ENCODE peak calls at places on chromosomes 2 and 18, in eight cellular contexts. V is WERI-Rb-1; Q is colonic mucosa; E is GM23248; C is BJ; H is effector memory CD4-positive, alpha-beta T cell; O is PC-9; W is SJCRH30. T is an unnamed sample. For H3K27me3, the result is how much of the 10 kb centered on the place peaks cover.

GRCh38 chr18:79156330-79156729 is 87.1 kb downstream of the ATP9B start:
- DNase-seq in V (no peak), Q (peak), E (no peak), C (no peak), H (no peak), O (no peak), W (no peak), T (no peak)

GRCh38 chr2:53593891-53594585 is 173.6 kb upstream of the CHAC2 start:
- DNase-seq in V (no peak), Q (no peak), E (peak), C (peak), H (no peak), O (peak), W (peak), T (no peak)

GRCh38 chr2:17107131-17107530 is 411.1 kb downstream of the RAD51AP2 start:
- DNase-seq in V (peak), Q (no peak), E (no peak), C (no peak), H (no peak), O (no peak), W (peak), T (no peak)

GRCh38 chr2:75565523-75566449 is 5.0 kb upstream of the EVA1A start:
- DNase-seq in V (no peak), Q (no peak), E (peak), C (no peak), H (no peak), O (peak), W (no peak), T (no peak)

GRCh38 chr2:234457421-234457820 is 39.5 kb downstream of the ARL4C start:
- DNase-seq in V (no peak), Q (no peak), E (peak), C (no peak), H (no peak), O (peak), W (no peak), T (no peak)

GRCh38 chr2:149902104-149902503 is 314.5 kb upstream of the MMADHC start:
- DNase-seq in V (no peak), Q (no peak), E (peak), C (no peak), H (no peak), O (no peak), W (no peak), T (no peak)

GRCh38 chr2:103254611-103255010 is 492.8 kb downstream of the TMEM182 start:
- DNase-seq in V (no peak), Q (no peak), E (no peak), C (no peak), H (no peak), O (no peak), W (no peak), T (no peak)

GRCh38 chr2:9231291-9232165 is 24.9 kb downstream of the ASAP2 start:
- DNase-seq in V (no peak), Q (peak), E (no peak), C (no peak), H (no peak), O (peak), W (no peak), T (no peak)

GRCh38 chr18:3104190-3105054 is 91.5 kb upstream of the LPIN2 start:
- DNase-seq in V (no peak), Q (no peak), E (peak), C (no peak), H (no peak), O (peak), W (no peak), T (no peak)

GRCh38 chr2:95361216-95361980 is 41.1 kb upstream of the FAHD2A start:
- DNase-seq in V (peak), Q (no peak), E (no peak), C (no peak), H (no peak), O (no peak), W (no peak), T (no peak)

GRCh38 chr2:226903179-226903578 is 67.3 kb downstream of the RHBDD1 start:
- DNase-seq in V (no peak), Q (no peak), E (peak), C (no peak), H (no peak), O (no peak), W (no peak), T (no peak)

GRCh38 chr2:15546297-15547098 is 14.6 kb downstream of the NBAS start:
- DNase-seq in V (no peak), Q (no peak), E (no peak), C (no peak), H (no peak), O (no peak), W (no peak), T (no peak)

GRCh38 chr18:67428148-67428547 is 88.4 kb downstream of the DSEL start:
- DNase-seq in V (no peak), Q (no peak), E (peak), C (no peak), H (no peak), O (no peak), W (no peak), T (no peak)

GRCh38 chr2:443211-443610 is 155.3 kb upstream of the ALKAL2 start:
- DNase-seq in V (no peak), Q (no peak), E (no peak), C (no peak), H (no peak), O (no peak), W (no peak), T (no peak)

GRCh38 chr2:216083464-216084279 is 2.0 kb downstream of the TMEM169 start:
- DNase-seq in V (peak), Q (no peak), E (peak), C (no peak), H (no peak), O (no peak), W (peak), T (peak)

GRCh38 chr2:37456479-37456878 is 112.0 kb downstream of the QPCT start:
- DNase-seq in V (no peak), Q (no peak), E (peak), C (no peak), H (no peak), O (no peak), W (peak), T (no peak)

GRCh38 chr2:96146151-96146880 is 1.1 kb upstream of the DUSP2 start:
- DNase-seq in V (no peak), Q (no peak), E (no peak), C (no peak), H (peak), O (no peak), W (peak), T (peak)

GRCh38 chr2:36433311-36434217 is 78.0 kb downstream of the CRIM1 start:
- DNase-seq in V (no peak), Q (peak), E (peak), C (no peak), H (no peak), O (no peak), W (peak), T (no peak)

GRCh38 chr2:29281585-29281984 is 166.4 kb downstream of the CLIP4 start:
- DNase-seq in V (no peak), Q (no peak), E (peak), C (no peak), H (no peak), O (peak), W (peak), T (no peak)

GRCh38 chr2:141911485-141912066 is 219.2 kb downstream of the LRP1B start:
- DNase-seq in V (peak), Q (no peak), E (no peak), C (no peak), H (no peak), O (no peak), W (peak), T (peak)

GRCh38 chr2:145595296-145595695 is 1075.4 kb upstream of the ZEB2 start:
- DNase-seq in V (no peak), Q (no peak), E (peak), C (no peak), H (no peak), O (no peak), W (no peak), T (no peak)

GRCh38 chr2:40279479-40279878 is 172.4 kb downstream of the SLC8A1 start:
- DNase-seq in V (no peak), Q (no peak), E (no peak), C (no peak), H (no peak), O (no peak), W (no peak), T (no peak)
- H3K4me3 ChIP-seq in V (no peak), Q (no peak), E (peak), C (no peak), H (no peak), O (no peak), W (peak), T (no peak)

GRCh38 chr18:57422313-57422872 is 12.8 kb upstream of the ONECUT2 start:
- DNase-seq in V (no peak), Q (no peak), E (no peak), C (no peak), H (no peak), O (no peak), W (no peak), T (no peak)
- H3K27me3 ChIP-seq in V (under half), Q (under half), E (under half), C (under half), H (under half), O (under half), W (under half), T (under half)

DNA sequence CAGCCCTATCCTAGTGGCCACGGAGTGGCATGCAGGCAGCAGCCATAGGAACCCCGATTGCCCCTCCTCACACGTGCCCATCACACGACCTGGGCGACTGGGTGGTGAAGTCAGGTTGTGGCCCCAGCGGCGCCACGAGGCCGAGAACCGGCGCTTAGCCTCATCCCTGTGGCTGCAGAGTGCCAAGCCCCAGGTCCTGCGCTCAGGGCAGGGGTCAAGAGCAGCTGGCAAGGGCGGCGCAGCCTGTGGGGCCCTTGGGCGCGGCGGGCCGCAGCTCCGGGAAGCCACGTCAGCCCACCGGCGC is 73.3 kb downstream of the RPIA start:
- DNase-seq in V (no peak), Q (no peak), E (no peak), C (no peak), H (no peak), O (no peak), W (no peak), T (no peak)
- H3K4me3 ChIP-seq in V (no peak), Q (no peak), E (no peak), C (no peak), H (no peak), O (no peak), W (no peak), T (peak)

DNA sequence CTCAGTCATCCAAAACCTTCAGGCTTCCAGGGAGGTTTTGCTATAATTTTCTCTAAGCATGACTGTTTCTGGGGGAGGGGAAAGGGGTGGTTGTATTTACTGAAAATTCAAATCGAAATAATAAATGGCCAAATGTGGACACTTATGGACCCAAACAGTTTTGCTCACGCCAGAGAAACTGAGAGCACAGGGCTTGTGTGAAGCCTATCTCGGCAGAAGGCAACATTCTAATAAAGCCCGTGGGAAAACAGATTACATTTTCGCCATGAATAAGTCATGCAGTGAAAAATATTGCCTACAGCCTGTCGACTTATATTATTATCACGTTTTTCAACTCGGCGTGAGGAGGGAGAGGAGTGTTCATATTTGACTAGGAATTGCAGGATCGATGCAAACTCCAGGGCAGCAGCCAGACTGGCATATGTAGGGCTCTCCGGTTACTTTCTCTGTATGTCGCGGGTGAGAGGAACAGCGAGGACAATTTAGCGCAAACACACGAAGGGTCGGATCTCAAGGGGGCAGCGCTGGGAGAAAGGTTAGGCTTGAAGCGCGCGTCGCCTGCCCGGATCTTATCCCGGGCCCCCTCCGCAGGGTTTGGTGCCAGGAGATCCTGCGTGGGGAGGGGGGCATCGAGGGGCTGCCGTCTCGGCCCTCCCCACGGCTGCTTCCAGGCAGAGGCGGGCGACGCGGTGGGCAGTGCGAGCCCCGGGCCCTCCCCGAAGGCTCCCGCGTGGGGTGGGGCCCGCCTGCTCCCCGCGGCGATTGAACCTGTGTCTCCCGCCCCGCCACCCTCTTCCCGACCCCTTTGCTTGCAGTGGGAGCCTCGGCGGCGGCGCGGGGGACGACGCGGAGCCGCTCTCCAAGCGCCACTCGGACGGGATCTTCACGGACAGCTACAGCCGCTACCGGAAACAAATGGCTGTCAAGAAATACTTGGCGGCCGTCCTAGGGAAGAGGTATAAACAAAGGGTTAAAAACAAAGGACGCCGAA is 4.3 kb downstream of the ADCYAP1 start:
- DNase-seq in V (no peak), Q (no peak), E (peak), C (no peak), H (no peak), O (no peak), W (no peak), T (peak)
- H3K27me3 ChIP-seq in V (under half), Q (half or more), E (half or more), C (under half), H (under half), O (under half), W (under half), T (half or more)

GRCh38 chr2:120231974-120232635 is 8.9 kb upstream of the TMEM185B start:
- DNase-seq in V (no peak), Q (no peak), E (peak), C (no peak), H (peak), O (no peak), W (no peak), T (no peak)
- H3K4me3 ChIP-seq in V (no peak), Q (peak), E (peak), C (peak), H (peak), O (no peak), W (peak), T (no peak)